ENCODE peak calls at places on chromosome 7, in four cellular contexts. Z is HepG2, W is A549, R is GM12878. H is an unnamed sample.

GRCh38 chr7:22124906-22125305 is 179.2 kb upstream of the CDCA7L start:
- DNase-seq in R (no peak), W (no peak), Z (no peak), H (no peak)

GRCh38 chr7:116780966-116781365 is 81.4 kb upstream of the CAPZA2 start:
- DNase-seq in Z (no peak), R (no peak), W (no peak), H (no peak)

GRCh38 chr7:111734955-111735660 is 172.8 kb upstream of the IMMP2L start:
- DNase-seq in W (no peak), R (no peak), Z (no peak), H (no peak)

GRCh38 chr7:36686499-36686898 is 37.8 kb downstream of the AOAH start:
- DNase-seq in R (no peak), W (no peak), Z (no peak), H (peak)

GRCh38 chr7:132406039-132406438 is 170.2 kb downstream of the PLXNA4 start:
- DNase-seq in R (no peak), W (no peak), Z (no peak), H (no peak)

GRCh38 chr7:66301737-66302136 is 96.6 kb downstream of the TPST1 start:
- DNase-seq in W (no peak), R (no peak), Z (no peak), H (peak)

GRCh38 chr7:36285276-36285675 is 104.4 kb upstream of the ANLN start:
- DNase-seq in Z (no peak), R (no peak), W (no peak), H (no peak)

GRCh38 chr7:67589178-67589577 is 592.5 kb downstream of the TYW1 start:
- DNase-seq in R (no peak), W (no peak), Z (no peak), H (no peak)

GRCh38 chr7:115953554-115954248 is 76.9 kb downstream of the TFEC start:
- DNase-seq in R (no peak), W (no peak), Z (no peak), H (no peak)

GRCh38 chr7:117775826-117776623 is 97.2 kb downstream of the CTTNBP2 start:
- DNase-seq in W (no peak), Z (no peak), R (no peak), H (peak)

GRCh38 chr7:37287093-37287492 is 161.6 kb downstream of the ELMO1 start:
- DNase-seq in W (no peak), Z (no peak), R (no peak), H (peak)

GRCh38 chr7:697259-697615 is 29.3 kb upstream of the DNAAF5 start:
- DNase-seq in R (no peak), Z (no peak), W (no peak), H (no peak)

GRCh38 chr7:931871-932650 is 22.4 kb downstream of the ADAP1 start:
- DNase-seq in R (no peak), W (no peak), Z (no peak), H (no peak)

GRCh38 chr7:44217852-44218402 is 17.1 kb downstream of the YKT6 start:
- DNase-seq in W (no peak), Z (no peak), R (no peak), H (no peak)

GRCh38 chr7:65250697-65251395 is 122.8 kb upstream of the ZNF92 start:
- DNase-seq in W (no peak), R (no peak), Z (no peak), H (no peak)

GRCh38 chr7:106283831-106284515 is 810 bp downstream of the NAMPT start:
- DNase-seq in W (no peak), Z (peak), R (no peak), H (peak)

GRCh38 chr7:106285051-106285800 is 443 bp upstream of the NAMPT start:
- DNase-seq in Z (peak), W (peak), R (peak), H (peak)

GRCh38 chr7:106283501-106283830 is 1.3 kb downstream of the NAMPT start:
- DNase-seq in W (no peak), Z (no peak), R (no peak), H (no peak)

GRCh38 chr7:106285801-106286492 is 1.2 kb upstream of the NAMPT start:
- DNase-seq in Z (no peak), W (no peak), R (peak), H (peak)

GRCh38 chr7:106284516-106285050 is at the start of gene NAMPT:
- DNase-seq in Z (no peak), W (no peak), R (no peak), H (peak)
- TF ChIP-seq POLR2A in Z (peak), W (peak), R (peak), H (peak)

GRCh38 chr7:158117341-158118222 is 470.0 kb downstream of the PTPRN2 start:
- DNase-seq in Z (no peak), W (no peak), R (no peak), H (no peak)
- H3K4me3 ChIP-seq in Z (no peak), W (no peak), R (no peak), H (no peak)

GRCh38 chr7:5695037-5695708 is 86.3 kb downstream of the RNF216 start:
- DNase-seq in W (no peak), R (peak), Z (no peak), H (no peak)
- TF ChIP-seq MYC in W (no peak), R (no peak), Z (no peak), H (no peak)

GRCh38 chr7:24756545-24756988 is 697 bp downstream of the GSDME start:
- DNase-seq in W (no peak), R (no peak), Z (no peak), H (no peak)

GRCh38 chr7:24756989-24757798 is at the start of gene GSDME:
- DNase-seq in W (peak), R (no peak), Z (peak), H (peak)

GRCh38 chr7:24757799-24758275 is 573 bp upstream of the GSDME start:
- DNase-seq in R (no peak), W (peak), Z (peak), H (no peak)

GRCh38 chr7:24755096-24755495 is 2.2 kb downstream of the GSDME start:
- DNase-seq in W (no peak), R (no peak), Z (no peak), H (no peak)

GRCh38 chr7:24755541-24756416 is 1.5 kb downstream of the GSDME start:
- DNase-seq in R (peak), Z (peak), W (no peak), H (peak)
- TF ChIP-seq POLR2A in R (no peak), Z (no peak), W (no peak), H (no peak)

GRCh38 chr7:128737441-128737840 is 1.7 kb upstream of the CALU start:
- DNase-seq in R (no peak), Z (no peak), W (no peak), H (no peak)

GRCh38 chr7:128738570-128739047 is 550 bp upstream of the CALU start:
- DNase-seq in R (no peak), W (no peak), Z (no peak), H (no peak)

GRCh38 chr7:128739048-128739962 is at the start of gene CALU:
- DNase-seq in Z (peak), R (peak), W (peak), H (peak)

GRCh38 chr7:128739990-128740682 is 977 bp downstream of the CALU start:
- DNase-seq in Z (no peak), W (no peak), R (no peak), H (no peak)

GRCh38 chr7:128737867-128738390 is 1.2 kb upstream of the CALU start:
- DNase-seq in Z (peak), W (peak), R (no peak), H (no peak)
- H3K4me3 ChIP-seq in Z (no peak), W (no peak), R (no peak), H (no peak)

GRCh38 chr7:18771834-18772566 is 276.5 kb downstream of the HDAC9 start:
- DNase-seq in R (no peak), Z (no peak), W (no peak), H (no peak)

GRCh38 chr7:18770852-18771251 is 275.3 kb downstream of the HDAC9 start:
- DNase-seq in W (no peak), R (no peak), Z (no peak), H (no peak)

GRCh38 chr7:18772567-18772965 is 277.0 kb downstream of the HDAC9 start:
- DNase-seq in R (no peak), W (no peak), Z (no peak), H (no peak)

GRCh38 chr7:18768256-18768655 is 272.7 kb downstream of the HDAC9 start:
- DNase-seq in R (no peak), Z (no peak), W (no peak), H (no peak)

DNA sequence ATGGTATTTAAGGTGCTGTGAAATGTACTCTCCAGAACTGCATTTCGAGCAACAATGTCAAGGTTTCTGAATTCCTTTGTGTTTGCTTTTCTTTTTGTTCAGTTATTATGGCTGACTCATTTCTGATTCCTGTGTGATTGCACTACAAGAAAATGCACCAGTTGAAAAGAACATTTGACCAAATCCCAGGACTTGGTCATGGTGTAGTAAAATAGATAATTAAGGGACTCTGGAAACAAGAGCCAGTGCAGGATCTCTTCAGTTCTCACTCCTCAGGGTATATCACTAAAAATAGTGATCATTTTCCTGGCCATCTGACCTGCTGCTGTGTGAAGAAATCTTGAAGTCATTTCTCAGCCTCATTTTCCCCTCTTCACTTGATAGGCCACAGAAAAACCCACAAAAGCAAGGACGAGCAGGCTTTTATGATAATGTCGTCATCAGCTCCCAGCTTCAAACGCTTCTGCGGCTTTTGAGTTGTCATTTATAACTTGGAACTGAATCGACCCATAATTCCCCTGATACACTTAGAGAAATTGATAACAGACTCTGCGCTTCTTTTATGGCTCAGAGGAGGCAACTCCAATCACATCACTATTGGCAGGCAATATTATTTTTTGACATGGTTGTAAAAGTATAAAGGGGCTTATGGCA is 274.7 kb downstream of the HDAC9 start:
- DNase-seq in Z (no peak), W (no peak), R (no peak), H (peak)
- TF ChIP-seq MYC in Z (no peak), W (no peak), R (no peak), H (no peak)

GRCh38 chr7:46173526-46174191 is 252.6 kb upstream of the IGFBP3 start:
- DNase-seq in R (no peak), W (no peak), Z (no peak), H (no peak)
- TF ChIP-seq POLR2A in R (no peak), W (no peak), Z (no peak), H (no peak)